ENCODE peak calls at places on chromosomes 3 and 15, in seven cellular contexts. One of them, this sample, is unnamed.

GRCh38 chr3:112579232-112579631 is 17.4 kb downstream of the SLC35A5 start:
- DNase-seq in SHP77 treated with DMSO at 0.1 percent for 48 hours: no peak
- DNase-seq in RWPE1: no peak
- DNase-seq in ACHN: no peak
- DNase-seq in NCI-H2029: no peak
- DNase-seq in posterior cingulate gyrus: no peak
- DNase-seq in HEK293T: no peak
- DNase-seq in this sample: no peak

GRCh38 chr3:34212671-34213070 is 414.2 kb downstream of the PDCD6IP start:
- DNase-seq in SHP77 treated with DMSO at 0.1 percent for 48 hours: no peak
- DNase-seq in ACHN: no peak
- DNase-seq in posterior cingulate gyrus: no peak
- DNase-seq in HEK293T: no peak
- DNase-seq in RWPE1: no peak
- DNase-seq in NCI-H2029: peak
- DNase-seq in this sample: no peak

GRCh38 chr3:194572944-194573491 is 60.2 kb downstream of the TMEM44 start:
- DNase-seq in SHP77 treated with DMSO at 0.1 percent for 48 hours: no peak
- DNase-seq in HEK293T: no peak
- DNase-seq in NCI-H2029: no peak
- DNase-seq in RWPE1: no peak
- DNase-seq in posterior cingulate gyrus: no peak
- DNase-seq in ACHN: peak
- DNase-seq in this sample: no peak

GRCh38 chr3:10259036-10259435 is 10.8 kb downstream of the TATDN2 start:
- DNase-seq in NCI-H2029: no peak
- DNase-seq in RWPE1: no peak
- DNase-seq in SHP77 treated with DMSO at 0.1 percent for 48 hours: no peak
- DNase-seq in posterior cingulate gyrus: peak
- DNase-seq in HEK293T: no peak
- DNase-seq in ACHN: no peak
- DNase-seq in this sample: no peak

GRCh38 chr15:74340139-74340538 is 27.3 kb downstream of the CYP11A1 start:
- DNase-seq in SHP77 treated with DMSO at 0.1 percent for 48 hours: no peak
- DNase-seq in NCI-H2029: no peak
- DNase-seq in ACHN: no peak
- DNase-seq in HEK293T: no peak
- DNase-seq in posterior cingulate gyrus: peak
- DNase-seq in RWPE1: peak
- DNase-seq in this sample: peak

GRCh38 chr3:102354818-102355515 is 79.8 kb upstream of the ZPLD1 start:
- DNase-seq in posterior cingulate gyrus: no peak
- DNase-seq in HEK293T: no peak
- DNase-seq in RWPE1: peak
- DNase-seq in ACHN: peak
- DNase-seq in NCI-H2029: no peak
- DNase-seq in SHP77 treated with DMSO at 0.1 percent for 48 hours: no peak
- DNase-seq in this sample: no peak

GRCh38 chr15:58574612-58575011 is 142.8 kb downstream of the LIPC start:
- DNase-seq in posterior cingulate gyrus: no peak
- DNase-seq in NCI-H2029: no peak
- DNase-seq in HEK293T: no peak
- DNase-seq in SHP77 treated with DMSO at 0.1 percent for 48 hours: no peak
- DNase-seq in RWPE1: no peak
- DNase-seq in ACHN: no peak
- DNase-seq in this sample: no peak

GRCh38 chr15:43383070-43383469 is 12.2 kb downstream of the TUBGCP4 start:
- DNase-seq in ACHN: no peak
- DNase-seq in HEK293T: no peak
- DNase-seq in posterior cingulate gyrus: no peak
- DNase-seq in SHP77 treated with DMSO at 0.1 percent for 48 hours: no peak
- DNase-seq in RWPE1: no peak
- DNase-seq in NCI-H2029: no peak
- DNase-seq in this sample: no peak

GRCh38 chr15:66948294-66948693 is 117.1 kb upstream of the SMAD3 start:
- DNase-seq in NCI-H2029: no peak
- DNase-seq in SHP77 treated with DMSO at 0.1 percent for 48 hours: no peak
- DNase-seq in HEK293T: no peak
- DNase-seq in RWPE1: no peak
- DNase-seq in posterior cingulate gyrus: no peak
- DNase-seq in ACHN: no peak
- DNase-seq in this sample: no peak

GRCh38 chr3:15766406-15766805 is 31.4 kb downstream of the ANKRD28 start:
- DNase-seq in HEK293T: no peak
- DNase-seq in NCI-H2029: no peak
- DNase-seq in SHP77 treated with DMSO at 0.1 percent for 48 hours: no peak
- DNase-seq in RWPE1: no peak
- DNase-seq in ACHN: no peak
- DNase-seq in posterior cingulate gyrus: no peak
- DNase-seq in this sample: no peak

GRCh38 chr3:98962189-98962930 is 60.9 kb upstream of the DCBLD2 start:
- DNase-seq in ACHN: peak
- DNase-seq in HEK293T: no peak
- DNase-seq in posterior cingulate gyrus: no peak
- DNase-seq in NCI-H2029: no peak
- DNase-seq in RWPE1: peak
- DNase-seq in SHP77 treated with DMSO at 0.1 percent for 48 hours: no peak
- DNase-seq in this sample: no peak

GRCh38 chr3:30162579-30162978 is 443.8 kb upstream of the TGFBR2 start:
- DNase-seq in RWPE1: no peak
- DNase-seq in posterior cingulate gyrus: no peak
- DNase-seq in SHP77 treated with DMSO at 0.1 percent for 48 hours: no peak
- DNase-seq in ACHN: no peak
- DNase-seq in NCI-H2029: no peak
- DNase-seq in HEK293T: no peak
- DNase-seq in this sample: no peak

GRCh38 chr3:13338996-13339395 is 81.1 kb downstream of the NUP210 start:
- DNase-seq in RWPE1: no peak
- DNase-seq in HEK293T: no peak
- DNase-seq in NCI-H2029: no peak
- DNase-seq in posterior cingulate gyrus: no peak
- DNase-seq in SHP77 treated with DMSO at 0.1 percent for 48 hours: no peak
- DNase-seq in ACHN: peak
- DNase-seq in this sample: no peak

GRCh38 chr3:74267583-74268184 is 346.8 kb downstream of the CNTN3 start:
- DNase-seq in RWPE1: peak
- DNase-seq in HEK293T: peak
- DNase-seq in ACHN: peak
- DNase-seq in SHP77 treated with DMSO at 0.1 percent for 48 hours: peak
- DNase-seq in posterior cingulate gyrus: no peak
- DNase-seq in NCI-H2029: peak
- DNase-seq in this sample: no peak

GRCh38 chr15:66765478-66766281 is 63.6 kb downstream of the SMAD6 start:
- DNase-seq in SHP77 treated with DMSO at 0.1 percent for 48 hours: no peak
- DNase-seq in posterior cingulate gyrus: no peak
- DNase-seq in ACHN: peak
- DNase-seq in HEK293T: no peak
- DNase-seq in RWPE1: peak
- DNase-seq in NCI-H2029: no peak
- DNase-seq in this sample: peak

GRCh38 chr15:92906563-92907081 is 6.5 kb downstream of the CHD2 start:
- DNase-seq in SHP77 treated with DMSO at 0.1 percent for 48 hours: no peak
- DNase-seq in ACHN: peak
- DNase-seq in NCI-H2029: no peak
- DNase-seq in RWPE1: peak
- DNase-seq in HEK293T: no peak
- DNase-seq in posterior cingulate gyrus: no peak
- DNase-seq in this sample: no peak

GRCh38 chr3:81723732-81724313 is 37.6 kb downstream of the GBE1 start:
- DNase-seq in posterior cingulate gyrus: no peak
- DNase-seq in NCI-H2029: no peak
- DNase-seq in HEK293T: no peak
- DNase-seq in RWPE1: peak
- DNase-seq in ACHN: peak
- DNase-seq in SHP77 treated with DMSO at 0.1 percent for 48 hours: no peak
- DNase-seq in this sample: no peak

GRCh38 chr3:72288955-72289707 is 504.2 kb upstream of the PROK2 start:
- DNase-seq in SHP77 treated with DMSO at 0.1 percent for 48 hours: no peak
- DNase-seq in RWPE1: no peak
- DNase-seq in HEK293T: no peak
- DNase-seq in NCI-H2029: no peak
- DNase-seq in ACHN: peak
- DNase-seq in posterior cingulate gyrus: peak
- DNase-seq in this sample: no peak

This sample was measured in pancreas.